ENCODE peak calls at places on chromosomes 7 and 10, in five cellular contexts. I is kidney epithelial cell, W is brain microvascular endothelial cell, P is A549, E is left ventricle myocardium inferior. F is an unnamed sample.
A peak's percentile ranks its signal among the peaks of the same experiment; 100 is the strongest.

GRCh38 chr7:7177044-7177517 is 5.3 kb upstream of the C1GALT1 start:
- DNase-seq in I (peak; percentile 98), W (peak; percentile 64), P (peak; percentile 88), E (no peak), F (peak; percentile 58)

GRCh38 chr10:70188768-70189167 is 18.5 kb upstream of the SAR1A start:
- DNase-seq in I (no peak), W (no peak), P (no peak), E (no peak), F (no peak)

GRCh38 chr7:13420711-13421110 is 568.8 kb downstream of the ETV1 start:
- DNase-seq in I (no peak), W (no peak), P (no peak), E (no peak), F (no peak)

GRCh38 chr10:102814873-102815661 is 22.1 kb downstream of the CYP17A1 start:
- DNase-seq in I (no peak), W (peak; percentile 76), P (no peak), E (peak; percentile 80), F (peak; percentile 89)

GRCh38 chr10:49164587-49165188 is 23.5 kb downstream of the TMEM273 start:
- DNase-seq in I (no peak), W (peak; percentile 34), P (peak; percentile 45), E (no peak), F (peak; percentile 46)

GRCh38 chr10:48377751-48378585 is 71.5 kb downstream of the MAPK8 start:
- DNase-seq in I (peak; percentile 48), W (no peak), P (no peak), E (no peak), F (peak; percentile 21)

GRCh38 chr10:14782691-14783363 is 8.1 kb upstream of the FAM107B start:
- DNase-seq in I (no peak), W (peak; percentile 35), P (peak; percentile 98), E (no peak), F (peak; percentile 45)

GRCh38 chr7:55084307-55084706 is 65.5 kb downstream of the EGFR start:
- DNase-seq in I (no peak), W (no peak), P (no peak), E (no peak), F (no peak)

GRCh38 chr7:156475666-156476065 is 164.9 kb upstream of the RNF32 start:
- DNase-seq in I (peak; percentile 79), W (peak; percentile 74), P (peak; percentile 39), E (no peak), F (peak; percentile 16)

GRCh38 chr10:61888744-61889143 is 12.8 kb upstream of the ARID5B start:
- DNase-seq in I (no peak), W (no peak), P (no peak), E (no peak), F (no peak)

GRCh38 chr10:71216751-71217265 is 4.4 kb downstream of the UNC5B start:
- DNase-seq in I (no peak), W (no peak), P (no peak), E (no peak), F (no peak)

GRCh38 chr10:48456808-48457761 is 147.8 kb downstream of the ARHGAP22 start:
- DNase-seq in I (no peak), W (no peak), P (no peak), E (no peak), F (no peak)

GRCh38 chr7:32206987-32207386 is 136.8 kb upstream of the PDE1C start:
- DNase-seq in I (no peak), W (peak; percentile 17), P (peak; percentile 46), E (peak; percentile 19), F (peak; percentile 23)

GRCh38 chr10:46273506-46274477 is 13.0 kb upstream of the ANTXRL start:
- DNase-seq in I (no peak), W (no peak), P (peak; percentile 45), E (no peak), F (no peak)

GRCh38 chr7:90211391-90212148 is at the start of gene STEAP2:
- DNase-seq in I (peak; percentile 52), W (peak; percentile 79), P (peak; percentile 94), E (peak; percentile 88), F (peak; percentile 92)

GRCh38 chr7:34734786-34735185 is 76.8 kb downstream of the NPSR1 start:
- DNase-seq in I (no peak), W (no peak), P (no peak), E (no peak), F (no peak)

GRCh38 chr10:13882112-13882711 is 295.4 kb downstream of the PRPF18 start:
- DNase-seq in I (peak; percentile 93), W (peak; percentile 95), P (peak; percentile 4), E (no peak), F (peak; percentile 80)

GRCh38 chr10:10798543-10799192 is 219.0 kb upstream of the CELF2 start:
- DNase-seq in I (no peak), W (no peak), P (no peak), E (peak; percentile 20), F (no peak)

GRCh38 chr10:99799613-99800012 is 17.2 kb downstream of the ABCC2 start:
- DNase-seq in I (no peak), W (no peak), P (no peak), E (no peak), F (no peak)
- TF ChIP-seq CTCF in I (no peak), W (no peak), P (no peak), E (no peak), F (no peak)

DNA sequence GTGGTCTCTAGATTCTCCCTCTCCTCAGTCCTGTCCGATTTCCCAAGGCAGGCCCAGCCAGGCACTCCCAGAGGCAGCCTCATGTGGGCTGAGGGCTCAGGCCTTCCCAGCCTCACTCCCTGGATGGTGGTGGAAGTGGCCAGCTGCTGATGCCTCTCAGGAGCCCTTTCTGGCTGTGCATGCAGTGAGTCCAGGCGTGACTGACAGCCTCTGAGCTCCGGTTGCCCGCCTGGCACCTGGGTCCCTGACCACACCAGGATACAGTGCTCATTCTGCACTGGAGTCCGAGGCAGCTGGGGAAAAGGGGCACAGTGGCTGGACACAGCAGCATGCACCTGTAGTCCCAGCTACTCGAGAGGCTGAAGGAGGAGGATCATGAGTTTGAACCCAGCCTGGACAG is 132.6 kb downstream of the CUL2 start:
- DNase-seq in I (no peak), W (no peak), P (no peak), E (no peak), F (no peak)
- H3K4me3 ChIP-seq in I (no peak overlapping the region), W (no peak overlapping the region), P (no peak overlapping the region), E (no peak overlapping the region), F (no peak overlapping the region)

GRCh38 chr7:154583454-154583853 is 419.5 kb downstream of the PAXIP1 start:
- DNase-seq in I (no peak), W (no peak), P (no peak), E (no peak), F (no peak)

GRCh38 chr7:154581251-154581890 is 421.6 kb downstream of the PAXIP1 start:
- DNase-seq in I (no peak), W (no peak), P (no peak), E (no peak), F (no peak)

GRCh38 chr7:154579711-154580110 is 423.2 kb downstream of the PAXIP1 start:
- DNase-seq in I (no peak), W (no peak), P (no peak), E (no peak), F (no peak)

GRCh38 chr7:154587812-154588211 is 415.1 kb downstream of the PAXIP1 start:
- DNase-seq in I (no peak), W (no peak), P (no peak), E (no peak), F (no peak)

DNA sequence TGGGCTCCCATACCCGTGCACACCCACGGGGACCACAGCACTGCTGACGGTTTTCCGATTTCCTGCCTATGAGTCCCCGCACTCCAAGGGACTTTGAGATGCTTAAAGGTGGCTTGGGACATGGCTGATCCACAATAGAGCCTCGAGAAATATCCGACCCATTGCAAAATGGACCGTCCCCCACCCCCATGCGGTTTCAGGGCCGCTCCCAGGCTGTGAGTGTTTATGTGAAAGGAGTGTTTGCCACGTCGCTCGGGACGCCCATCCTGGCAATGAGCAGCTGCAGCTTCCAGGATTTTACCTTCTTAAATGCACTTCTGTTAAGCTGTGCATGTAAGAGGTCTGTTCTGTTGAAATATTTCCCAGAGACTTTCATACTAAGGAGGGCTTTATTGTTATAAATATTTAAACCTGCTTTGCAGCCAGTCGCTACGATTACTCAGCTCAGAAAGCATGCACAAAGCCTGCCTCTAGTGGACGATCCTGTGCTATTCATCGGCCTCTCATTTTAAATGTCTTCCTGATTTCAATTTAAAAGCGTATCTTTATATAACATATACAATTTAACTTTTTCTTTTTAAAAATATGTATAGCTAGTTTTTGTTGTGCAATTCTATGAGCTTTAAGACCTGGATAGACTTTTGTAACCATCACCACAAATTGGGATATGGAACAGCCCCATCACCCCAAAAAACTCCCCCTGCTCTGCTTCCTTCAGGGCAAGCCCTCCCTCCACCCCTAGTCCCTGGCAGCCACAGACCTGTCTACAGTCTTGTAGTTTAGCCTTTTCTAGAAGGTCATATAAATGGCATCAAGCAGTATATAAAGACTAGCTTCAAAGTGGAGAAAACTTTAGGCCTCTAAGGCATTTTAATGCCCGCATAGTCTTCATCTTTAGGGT is 418.3 kb downstream of the PAXIP1 start:
- DNase-seq in I (no peak), W (no peak), P (peak; percentile 12), E (no peak), F (no peak)
- TF ChIP-seq CTCF in I (no peak), W (no peak), P (peak; percentile 10), E (no peak), F (no peak)

GRCh38 chr7:99393363-99394187 is 14.8 kb downstream of the PDAP1 start:
- DNase-seq in I (no peak), W (no peak), P (no peak), E (peak; percentile 64), F (no peak)
- H3K4me3 ChIP-seq in I (peak overlapping the region; percentile 27), W (peak overlapping the region; percentile 46), P (no peak overlapping the region), E (peak overlapping the region; percentile 75), F (no peak overlapping the region)

DNA sequence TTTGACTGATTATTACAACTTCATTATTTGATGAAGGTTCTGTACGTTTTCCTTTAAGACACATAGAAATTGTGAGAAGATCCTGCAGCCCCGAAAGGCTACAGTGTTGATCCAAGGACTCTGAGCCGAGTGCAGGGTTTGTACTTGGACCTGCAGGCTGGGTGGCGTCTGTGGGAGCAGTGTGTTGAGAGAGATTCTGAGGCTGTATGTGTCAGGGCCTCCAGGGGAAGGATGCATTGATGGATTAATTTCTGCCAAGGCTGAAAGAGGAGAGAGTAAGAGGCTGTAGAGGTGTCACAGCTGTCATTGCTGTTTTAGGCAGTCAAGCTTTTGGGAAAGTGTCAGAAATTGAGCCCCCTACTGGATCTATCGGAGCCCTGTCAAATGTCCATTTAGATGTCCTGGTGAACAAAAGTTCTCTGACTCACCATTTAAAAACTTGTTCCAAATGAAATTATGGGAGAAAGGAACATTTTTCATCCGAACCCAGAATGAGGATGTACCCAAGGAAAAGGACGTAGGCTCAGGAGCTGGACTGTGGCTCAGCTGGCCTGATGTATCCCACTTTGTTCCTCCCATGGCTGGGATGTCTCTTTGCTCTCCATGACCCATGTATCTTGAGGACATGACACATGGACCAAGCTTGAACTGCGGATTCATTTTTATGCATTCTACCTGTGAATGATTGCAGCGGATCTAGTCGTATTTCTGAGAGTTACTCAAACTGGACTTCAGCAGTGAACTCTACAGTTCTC is 102.2 kb downstream of the TCF7L2 start:
- DNase-seq in I (no peak), W (no peak), P (no peak), E (no peak), F (no peak)
- TF ChIP-seq CTCF in I (peak; percentile 14), W (peak; percentile 61), P (peak; percentile 38), E (peak; percentile 50), F (peak; percentile 30)

F was measured in cardiac fibroblast.